ENCODE peak calls at places on chromosomes 4 and X, in nine cellular contexts. W, J, P, V, F, Y, C, T and S are unnamed samples.
A peak's percentile ranks its signal among the peaks of the same experiment; 100 is the strongest.

GRCh38 chr4:110970642-110971041 is 347.8 kb upstream of the PITX2 start:
- DNase-seq in W (peak; percentile 26), J (peak; percentile 68), P (peak; percentile 69), V (peak; percentile 45), F (no peak), Y (peak; percentile 72), C (peak; percentile 30), T (no peak), S (no peak)

GRCh38 chr4:7217453-7218310 is 25.3 kb downstream of the SORCS2 start:
- DNase-seq in W (peak; percentile 41), J (no peak), P (no peak), V (no peak), F (no peak), Y (no peak), C (peak; percentile 33), T (no peak), S (no peak)

GRCh38 chr4:114349543-114350175 is 248.9 kb upstream of the UGT8 start:
- DNase-seq in W (no peak), J (no peak), P (no peak), V (peak; percentile 85), F (no peak), Y (no peak), C (no peak), T (no peak), S (no peak)

GRCh38 chr4:99059550-99059949 is 29.0 kb downstream of the ADH5 start:
- DNase-seq in W (no peak), J (no peak), P (no peak), V (no peak), F (no peak), Y (no peak), C (no peak), T (no peak), S (no peak)

GRCh38 chr4:42562016-42562415 is 94.9 kb downstream of the ATP8A1 start:
- DNase-seq in W (no peak), J (no peak), P (no peak), V (no peak), F (no peak), Y (no peak), C (no peak), T (no peak), S (no peak)

GRCh38 chrX:153726286-153727107 is 1.8 kb downstream of the ABCD1 start:
- DNase-seq in W (peak; percentile 55), J (peak; percentile 71), P (peak; percentile 84), V (peak; percentile 52), F (no peak), Y (peak; percentile 87), C (peak; percentile 74), T (peak; percentile 48), S (peak; percentile 80)

GRCh38 chr4:185357220-185357619 is 38.5 kb downstream of the LRP2BP start:
- DNase-seq in W (no peak), J (no peak), P (no peak), V (no peak), F (no peak), Y (no peak), C (no peak), T (no peak), S (no peak)

GRCh38 chr4:76830612-76831474 is 67.1 kb downstream of the SOWAHB start:
- DNase-seq in W (peak; percentile 61), J (peak; percentile 79), P (no peak), V (peak; percentile 92), F (no peak), Y (peak; percentile 82), C (peak; percentile 85), T (no peak), S (peak; percentile 28)

GRCh38 chr4:140357868-140358267 is 15.6 kb upstream of the SCOC start:
- DNase-seq in W (no peak), J (no peak), P (no peak), V (no peak), F (no peak), Y (peak; percentile 60), C (no peak), T (no peak), S (no peak)

GRCh38 chr4:62402088-62402806 is 1202.1 kb downstream of the ADGRL3 start:
- DNase-seq in W (no peak), J (no peak), P (no peak), V (no peak), F (no peak), Y (no peak), C (no peak), T (no peak), S (no peak)

GRCh38 chr4:150310159-150310895 is 232.1 kb downstream of the DCLK2 start:
- DNase-seq in W (no peak), J (no peak), P (no peak), V (peak; percentile 68), F (no peak), Y (no peak), C (no peak), T (no peak), S (no peak)

GRCh38 chr4:140653718-140654515 is 85.2 kb upstream of the UCP1 start:
- DNase-seq in W (no peak), J (no peak), P (no peak), V (peak; percentile 49), F (no peak), Y (no peak), C (no peak), T (no peak), S (no peak)

DNA sequence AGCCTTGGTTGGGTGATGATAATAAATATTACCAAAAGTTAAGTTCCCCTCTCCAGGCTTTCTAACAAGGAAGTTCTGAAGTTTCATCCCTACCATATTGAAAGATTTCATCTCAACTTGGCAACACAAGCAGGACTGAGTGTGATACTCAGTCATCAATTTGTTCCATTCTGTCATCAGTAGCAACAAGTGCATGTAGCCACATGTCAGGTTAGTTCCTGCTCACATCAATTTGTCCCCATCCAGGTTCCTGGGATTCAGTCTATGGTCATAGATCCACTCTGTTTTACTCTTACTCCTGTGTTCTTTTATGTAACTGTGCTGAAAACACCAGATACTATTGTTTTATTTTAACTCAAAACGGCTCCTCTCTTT is 22.2 kb downstream of the SMPX start:
- DNase-seq in W (no peak), J (no peak), P (no peak), V (no peak), F (no peak), Y (no peak), C (no peak), T (no peak), S (no peak)
- TF ChIP-seq POLR2A in W (no peak), J (no peak), P (no peak), V (no peak), F (no peak), Y (no peak), C (no peak), T (no peak), S (no peak)

GRCh38 chr4:101993002-101993840 is 202.7 kb downstream of the BANK1 start:
- DNase-seq in W (no peak), J (no peak), P (peak; percentile 60), V (no peak), F (no peak), Y (no peak), C (no peak), T (no peak), S (no peak)
- H3K4me3 ChIP-seq in W (no peak overlapping the region), J (no peak overlapping the region), P (no peak overlapping the region), V (no peak overlapping the region), F (no peak overlapping the region), Y (no peak overlapping the region), C (no peak overlapping the region), T (no peak overlapping the region), S (no peak overlapping the region)

DNA sequence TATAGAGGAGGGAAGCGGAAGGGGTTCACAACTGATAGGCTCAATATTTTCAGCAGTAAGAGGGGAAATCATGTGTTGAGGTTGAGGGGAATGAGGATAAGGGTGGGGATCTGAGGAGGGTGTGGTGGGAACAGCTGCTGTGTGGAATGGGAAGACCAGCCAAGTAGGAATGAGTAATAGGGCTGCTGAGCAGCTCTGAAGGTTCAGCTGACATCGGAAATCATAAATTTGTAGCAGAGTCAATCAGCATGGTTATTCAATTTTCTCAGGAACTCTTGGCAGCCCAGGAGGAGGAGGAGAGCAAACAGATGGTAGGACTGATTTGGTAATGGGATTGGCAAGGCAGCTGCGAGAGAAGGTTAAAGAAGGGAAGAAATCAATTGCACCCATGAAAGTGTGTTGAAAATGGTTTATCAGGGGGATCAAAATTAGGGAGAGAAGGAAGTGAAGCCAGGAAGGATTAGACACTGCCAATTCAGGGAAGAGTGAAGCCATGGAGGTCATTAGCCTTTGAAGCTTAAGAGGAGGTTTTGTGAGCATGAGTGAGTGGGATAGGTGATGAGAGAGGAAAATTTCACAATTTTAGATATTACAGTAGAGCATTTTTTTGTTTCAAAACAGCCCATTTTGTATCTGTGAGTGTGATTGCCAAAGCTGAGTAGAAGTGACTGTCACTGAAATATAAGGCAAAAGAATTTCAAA is 82.6 kb downstream of the PCDH7 start:
- DNase-seq in W (no peak), J (no peak), P (no peak), V (peak; percentile 38), F (no peak), Y (no peak), C (no peak), T (no peak), S (no peak)
- TF ChIP-seq POLR2A in W (no peak), J (no peak), P (no peak), V (no peak), F (no peak), Y (no peak), C (no peak), T (no peak), S (no peak)

GRCh38 chr4:13539721-13540445 is 4.4 kb downstream of the NKX3-2 start:
- DNase-seq in W (no peak), J (no peak), P (no peak), V (no peak), F (no peak), Y (no peak), C (no peak), T (no peak), S (no peak)

GRCh38 chr4:13541720-13542576 is 2.4 kb downstream of the NKX3-2 start:
- DNase-seq in W (no peak), J (peak; percentile 43), P (no peak), V (no peak), F (no peak), Y (no peak), C (peak; percentile 65), T (no peak), S (peak; percentile 64)

GRCh38 chr4:13541176-13541604 is 3.1 kb downstream of the NKX3-2 start:
- DNase-seq in W (no peak), J (no peak), P (no peak), V (no peak), F (no peak), Y (no peak), C (no peak), T (no peak), S (no peak)

GRCh38 chr4:13539047-13539720 is 5.1 kb downstream of the NKX3-2 start:
- DNase-seq in W (no peak), J (no peak), P (no peak), V (no peak), F (no peak), Y (no peak), C (no peak), T (no peak), S (no peak)

DNA sequence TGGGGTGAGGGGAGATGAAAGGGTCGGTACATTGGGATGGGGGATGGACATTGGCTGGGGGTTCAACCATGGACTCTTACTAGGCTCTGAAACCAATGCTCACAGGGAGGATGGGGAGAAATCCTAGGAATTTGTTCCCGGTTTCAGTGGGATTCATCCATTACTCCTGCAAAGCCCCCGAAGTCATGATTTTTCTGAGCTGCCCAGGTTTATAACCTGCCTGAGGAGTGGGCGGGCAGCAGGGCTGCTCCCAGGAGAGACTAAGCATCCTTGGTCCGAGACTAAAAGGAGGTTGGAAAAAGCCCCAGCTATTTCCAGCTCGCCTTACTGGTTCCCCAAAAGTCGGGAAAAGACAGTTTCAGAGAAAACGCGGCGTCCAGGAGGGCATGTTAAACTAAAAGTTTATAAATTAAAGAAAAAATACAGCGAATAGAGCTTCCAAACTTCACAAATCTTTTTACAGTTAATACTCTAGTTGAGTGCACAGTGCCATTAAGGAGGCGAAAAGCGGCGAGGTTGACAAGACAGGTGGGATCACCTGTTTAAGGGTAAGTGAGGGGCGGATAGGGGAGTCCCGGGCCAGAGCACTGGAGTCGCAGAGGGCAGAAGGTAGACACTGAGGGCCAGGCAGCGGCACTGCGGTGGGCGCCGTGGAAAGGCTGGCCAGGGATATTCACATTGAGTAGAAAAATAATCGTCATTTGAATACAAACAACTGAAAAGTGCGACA is 3.7 kb downstream of the NKX3-2 start:
- DNase-seq in W (no peak), J (no peak), P (no peak), V (no peak), F (no peak), Y (no peak), C (no peak), T (no peak), S (no peak)
- H3K4me3 ChIP-seq in W (no peak overlapping the region), J (no peak overlapping the region), P (no peak overlapping the region), V (no peak overlapping the region), F (no peak overlapping the region), Y (no peak overlapping the region), C (no peak overlapping the region), T (no peak overlapping the region), S (no peak overlapping the region)